ENCODE peak calls at places on chromosomes 12 and 14, in six cellular contexts. I is brain microvascular endothelial cell, K is fibroblast of mammary gland, U is GM13977, L is kidney, H is Calu3. M is an unnamed sample.

GRCh38 chr12:98449601-98450000 is 65.8 kb upstream of the TMPO start:
- DNase-seq in I (no peak), K (no peak), U (no peak), L (no peak), H (no peak), M (no peak)

GRCh38 chr14:61174395-61175386 is 106.4 kb downstream of the TMEM30B start:
- DNase-seq in I (no peak), K (peak; percentile 75), U (no peak), L (no peak), H (no peak), M (peak; percentile 69)

GRCh38 chr12:27859648-27860047 is 79.6 kb upstream of the MANSC4 start:
- DNase-seq in I (no peak), K (no peak), U (no peak), L (no peak), H (no peak), M (no peak)

GRCh38 chr14:51398898-51399297 is 158.9 kb downstream of the TMX1 start:
- DNase-seq in I (peak; percentile 93), K (peak; percentile 98), U (no peak), L (no peak), H (peak; percentile 42), M (peak; percentile 96)

GRCh38 chr14:25111061-25111601 is 61.2 kb upstream of the STXBP6 start:
- DNase-seq in I (peak; percentile 2), K (peak; percentile 93), U (no peak), L (no peak), H (peak; percentile 19), M (no peak)

GRCh38 chr14:100774164-100774537 is 47.5 kb downstream of the DLK1 start:
- DNase-seq in I (no peak), K (no peak), U (peak; percentile 8), L (no peak), H (no peak), M (no peak)

GRCh38 chr12:47986266-47986610 is 18.0 kb downstream of the COL2A1 start:
- DNase-seq in I (no peak), K (no peak), U (no peak), L (peak; percentile 40), H (no peak), M (no peak)

GRCh38 chr14:94390372-94391086 is 2.1 kb upstream of the SERPINA1 start:
- DNase-seq in I (no peak), K (no peak), U (no peak), L (peak; percentile 97), H (peak; percentile 72), M (peak; percentile 80)

GRCh38 chr12:64691793-64692583 is 67.2 kb downstream of the GNS start:
- DNase-seq in I (no peak), K (no peak), U (no peak), L (no peak), H (no peak), M (no peak)

GRCh38 chr12:111057726-111058125 is 137.3 kb upstream of the MYL2 start:
- DNase-seq in I (no peak), K (no peak), U (no peak), L (peak; percentile 1), H (no peak), M (no peak)

GRCh38 chr12:112170376-112170775 is 45.0 kb downstream of the TRAFD1 start:
- DNase-seq in I (peak; percentile 30), K (peak; percentile 34), U (no peak), L (no peak), H (peak; percentile 50), M (peak; percentile 22)

GRCh38 chr12:123471374-123472068 is 13.6 kb downstream of the SNRNP35 start:
- DNase-seq in I (peak; percentile 71), K (peak; percentile 90), U (no peak), L (no peak), H (no peak), M (peak; percentile 65)

GRCh38 chr12:17992002-17992656 is 97.9 kb downstream of the RERGL start:
- DNase-seq in I (peak; percentile 51), K (peak; percentile 59), U (peak; percentile 26), L (no peak), H (peak; percentile 55), M (peak; percentile 56)

GRCh38 chr12:93201990-93202389 is 175.7 kb upstream of the NUDT4 start:
- DNase-seq in I (no peak), K (no peak), U (no peak), L (no peak), H (no peak), M (no peak)

GRCh38 chr14:49989980-49990379 is 97.1 kb downstream of the ARF6 start:
- DNase-seq in I (no peak), K (no peak), U (no peak), L (no peak), H (no peak), M (no peak)

GRCh38 chr14:61609885-61610284 is 85.4 kb upstream of the HIF1A start:
- DNase-seq in I (no peak), K (no peak), U (no peak), L (no peak), H (no peak), M (no peak)

GRCh38 chr14:75476274-75476995 is 45.8 kb upstream of the BATF start:
- DNase-seq in I (no peak), K (no peak), U (no peak), L (no peak), H (no peak), M (no peak)

GRCh38 chr14:25753130-25753529 is 703.2 kb upstream of the STXBP6 start:
- DNase-seq in I (no peak), K (no peak), U (no peak), L (no peak), H (no peak), M (no peak)

GRCh38 chr12:51874013-51874412 is 13.9 kb upstream of the ANKRD33 start:
- DNase-seq in I (no peak), K (no peak), U (no peak), L (no peak), H (no peak), M (no peak)

GRCh38 chr12:6322352-6322751 is 11.9 kb downstream of the PLEKHG6 start:
- DNase-seq in I (no peak), K (no peak), U (no peak), L (no peak), H (no peak), M (no peak)

GRCh38 chr14:91911474-91912032 is 35.9 kb downstream of the FBLN5 start:
- DNase-seq in I (peak; percentile 5), K (peak; percentile 52), U (peak; percentile 50), L (no peak), H (peak; percentile 52), M (peak; percentile 78)

GRCh38 chr14:50855558-50855957 is 16.3 kb upstream of the ABHD12B start:
- DNase-seq in I (no peak), K (no peak), U (no peak), L (no peak), H (no peak), M (no peak)

GRCh38 chr14:100532916-100533630 is 54.1 kb downstream of the BEGAIN start:
- DNase-seq in I (no peak), K (peak; percentile 29), U (peak; percentile 10), L (peak; percentile 37), H (no peak), M (no peak)

GRCh38 chr14:97791906-97792305 is 994.7 kb downstream of the VRK1 start:
- DNase-seq in I (no peak), K (no peak), U (no peak), L (no peak), H (no peak), M (no peak)

GRCh38 chr12:54138219-54138618 is 50.6 kb downstream of the SMUG1 start:
- DNase-seq in I (no peak), K (no peak), U (no peak), L (no peak), H (no peak), M (no peak)
- TF ChIP-seq CTCF in I (no peak), K (no peak), U (peak; percentile 19), L (no peak), H (no peak), M (no peak)

DNA sequence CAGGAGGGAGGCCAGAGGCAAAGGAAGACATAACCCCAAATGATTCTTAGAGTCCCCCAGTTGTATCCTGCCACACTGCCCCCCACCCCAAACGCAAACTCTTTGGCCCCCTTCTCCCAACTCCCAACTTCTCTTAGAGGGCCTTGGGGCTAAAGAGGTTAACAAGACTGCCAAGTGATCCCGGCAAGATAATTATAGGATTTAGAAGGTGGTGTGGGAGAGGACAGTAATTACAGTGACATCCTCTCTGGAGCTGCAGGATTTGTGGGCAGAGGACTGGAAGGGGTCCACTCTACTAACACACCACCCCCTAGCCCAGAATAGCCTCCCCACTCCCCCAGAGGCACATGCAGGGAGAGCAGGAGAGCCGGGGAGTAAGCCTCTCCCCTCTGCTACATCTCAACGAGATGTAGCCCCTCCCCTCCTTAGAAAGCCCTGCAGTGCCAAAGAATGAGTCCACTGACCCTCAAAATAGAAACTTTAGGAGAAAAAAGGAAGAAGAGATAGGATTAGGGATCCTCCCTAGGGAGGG is 5.3 kb upstream of the GDF11 start:
- DNase-seq in I (no peak), K (no peak), U (no peak), L (no peak), H (no peak), M (no peak)
- TF ChIP-seq CTCF in I (no peak), K (no peak), U (no peak), L (no peak), H (no peak), M (no peak)

DNA sequence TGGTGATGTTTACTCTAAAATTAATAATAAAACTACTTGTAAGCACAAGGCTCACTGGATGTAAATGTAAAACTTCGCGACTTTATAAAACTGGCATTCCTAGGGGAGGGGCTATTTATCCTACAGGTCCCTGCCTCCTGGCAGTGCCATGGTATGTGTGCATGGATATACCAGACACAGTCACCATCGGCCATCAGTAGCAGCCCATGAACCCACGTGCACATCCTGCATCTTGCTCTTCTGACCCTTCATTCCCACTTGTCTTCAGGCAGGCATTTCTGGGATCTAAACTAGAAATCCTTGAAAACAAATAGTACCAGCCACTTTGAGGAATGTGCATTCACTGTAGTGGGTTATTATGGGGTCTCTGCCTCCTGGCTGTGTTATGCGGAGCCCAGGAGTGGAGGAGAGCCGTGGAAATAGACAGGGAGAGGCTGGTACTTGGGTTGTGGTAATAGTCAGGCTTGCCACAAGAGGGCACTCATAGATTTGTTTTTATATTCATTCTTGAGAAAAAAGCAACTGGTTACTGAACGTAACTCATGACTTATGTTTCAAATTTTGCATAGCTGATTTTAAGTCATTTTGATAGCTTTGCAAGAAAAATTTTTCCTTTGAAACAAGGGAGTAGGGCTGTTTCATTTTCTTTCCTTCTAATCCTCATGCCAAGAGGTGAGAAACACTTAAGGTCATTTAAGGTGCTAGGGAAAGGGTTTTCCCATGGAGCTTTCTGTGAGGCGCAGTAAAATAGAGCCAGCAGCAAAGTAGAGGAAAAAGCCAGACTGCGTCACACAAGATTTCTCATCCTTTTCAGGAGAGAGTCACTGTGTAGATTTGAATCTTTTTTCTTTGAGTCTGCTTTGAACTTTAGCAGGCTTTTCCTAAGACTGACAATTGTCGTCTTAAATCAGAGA is 17.4 kb upstream of the GALNT16 start:
- DNase-seq in I (peak; percentile 81), K (peak; percentile 81), U (peak; percentile 83), L (no peak), H (peak; percentile 61), M (peak; percentile 62)
- TF ChIP-seq CTCF in I (peak; percentile 71), K (peak; percentile 66), U (peak; percentile 64), L (peak; percentile 69), H (peak; percentile 52), M (peak; percentile 63)

DNA sequence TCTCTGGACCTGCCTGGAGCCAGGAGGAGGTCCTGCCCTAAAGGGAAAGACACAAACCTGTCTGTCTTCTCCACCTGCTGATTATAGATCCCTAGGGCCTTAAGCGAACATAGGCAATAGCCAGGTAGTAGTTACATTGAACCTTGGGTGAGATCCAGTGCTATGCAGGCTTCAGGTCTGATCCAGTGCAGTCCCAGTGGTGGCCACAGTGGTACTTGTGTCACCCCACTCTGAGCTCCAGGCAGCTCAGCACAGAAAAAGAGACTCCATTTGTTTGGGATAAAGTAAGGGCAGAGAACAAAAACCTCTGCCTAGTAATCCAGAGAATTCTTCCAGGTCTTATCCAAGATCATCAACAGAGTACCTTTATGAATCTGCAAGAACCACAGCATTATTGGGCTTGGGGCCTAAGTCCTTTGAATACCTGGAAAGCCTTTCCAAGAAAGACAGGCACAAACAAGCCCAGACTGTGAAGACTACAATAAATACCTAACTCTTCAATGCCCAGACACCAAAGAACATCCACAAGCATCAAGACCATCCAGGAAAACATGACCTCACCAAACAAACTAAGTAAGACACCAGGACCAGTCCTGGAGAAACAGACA is 60.4 kb upstream of the KTN1 start:
- DNase-seq in I (no peak), K (no peak), U (no peak), L (no peak), H (no peak), M (no peak)
- TF ChIP-seq CTCF in I (peak; percentile 3), K (no peak), U (no peak), L (no peak), H (no peak), M (no peak)